ENCODE peak calls at places on chromosome 10, in six cellular contexts. K, P, S, A, M and E are unnamed samples.

GRCh38 chr10:96124230-96125141 is 5.6 kb upstream of the ZNF518A start:
- DNase-seq in M (peak; percentile 46), K (no peak), A (peak; percentile 50), P (peak; percentile 74), S (peak; percentile 50), E (no peak)

GRCh38 chr10:110005716-110006115 is 2.1 kb upstream of the ADD3 start:
- DNase-seq in M (no peak), K (no peak), S (no peak), P (peak; percentile 84), A (no peak), E (no peak)

GRCh38 chr10:131832056-131832685 is 68.6 kb upstream of the PPP2R2D start:
- DNase-seq in S (no peak), P (no peak), M (no peak), K (no peak), A (no peak), E (no peak)

GRCh38 chr10:112985701-112986510 is 35.9 kb downstream of the TCF7L2 start:
- DNase-seq in M (no peak), A (no peak), S (no peak), P (peak; percentile 51), K (no peak), E (no peak)

GRCh38 chr10:110701618-110701971 is 57.5 kb downstream of the RBM20 start:
- DNase-seq in S (no peak), P (no peak), K (no peak), A (no peak), M (no peak), E (no peak)

GRCh38 chr10:110076559-110077318 is 69.0 kb downstream of the ADD3 start:
- DNase-seq in S (peak; percentile 28), K (peak; percentile 20), M (peak; percentile 57), A (peak; percentile 59), P (peak; percentile 99), E (no peak)

GRCh38 chr10:11180228-11180627 is 162.6 kb downstream of the CELF2 start:
- DNase-seq in K (no peak), A (no peak), S (no peak), M (no peak), P (no peak), E (peak; percentile 59)

GRCh38 chr10:118754132-118754555 is 626 bp downstream of the CACUL1 start:
- DNase-seq in A (peak; percentile 56), P (peak; percentile 35), K (no peak), S (peak; percentile 56), M (peak; percentile 66), E (no peak)

GRCh38 chr10:60954045-60954444 is 10.1 kb upstream of the RHOBTB1 start:
- DNase-seq in S (no peak), K (no peak), P (no peak), A (no peak), M (no peak), E (no peak)

GRCh38 chr10:102832987-102833386 is 4.2 kb downstream of the CYP17A1 start:
- DNase-seq in S (no peak), M (no peak), K (no peak), A (no peak), P (no peak), E (no peak)

GRCh38 chr10:82256275-82256674 is 381.3 kb downstream of the NRG3 start:
- DNase-seq in K (no peak), P (no peak), A (no peak), M (no peak), S (no peak), E (no peak)

GRCh38 chr10:51892965-51893658 is 193.7 kb upstream of the CSTF2T start:
- DNase-seq in P (peak; percentile 31), K (no peak), M (no peak), A (no peak), S (no peak), E (no peak)
- TF ChIP-seq CTCF in P (peak; percentile 30), K (no peak), M (no peak), A (no peak), S (peak; percentile 42), E (peak; percentile 50)

GRCh38 chr10:79390057-79390456 is 42.8 kb downstream of the PPIF start:
- DNase-seq in P (no peak), A (no peak), S (no peak), M (no peak), K (no peak), E (no peak)

GRCh38 chr10:79387466-79387973 is 40.3 kb downstream of the PPIF start:
- DNase-seq in M (no peak), A (no peak), K (no peak), S (no peak), P (no peak), E (peak; percentile 59)

GRCh38 chr10:79386637-79387465 is 39.6 kb downstream of the PPIF start:
- DNase-seq in P (no peak), M (no peak), A (peak; percentile 26), S (no peak), K (no peak), E (peak; percentile 75)

GRCh38 chr10:79385804-79386531 is 38.7 kb downstream of the PPIF start:
- DNase-seq in K (no peak), A (peak; percentile 27), M (no peak), S (no peak), P (no peak), E (peak; percentile 84)

DNA sequence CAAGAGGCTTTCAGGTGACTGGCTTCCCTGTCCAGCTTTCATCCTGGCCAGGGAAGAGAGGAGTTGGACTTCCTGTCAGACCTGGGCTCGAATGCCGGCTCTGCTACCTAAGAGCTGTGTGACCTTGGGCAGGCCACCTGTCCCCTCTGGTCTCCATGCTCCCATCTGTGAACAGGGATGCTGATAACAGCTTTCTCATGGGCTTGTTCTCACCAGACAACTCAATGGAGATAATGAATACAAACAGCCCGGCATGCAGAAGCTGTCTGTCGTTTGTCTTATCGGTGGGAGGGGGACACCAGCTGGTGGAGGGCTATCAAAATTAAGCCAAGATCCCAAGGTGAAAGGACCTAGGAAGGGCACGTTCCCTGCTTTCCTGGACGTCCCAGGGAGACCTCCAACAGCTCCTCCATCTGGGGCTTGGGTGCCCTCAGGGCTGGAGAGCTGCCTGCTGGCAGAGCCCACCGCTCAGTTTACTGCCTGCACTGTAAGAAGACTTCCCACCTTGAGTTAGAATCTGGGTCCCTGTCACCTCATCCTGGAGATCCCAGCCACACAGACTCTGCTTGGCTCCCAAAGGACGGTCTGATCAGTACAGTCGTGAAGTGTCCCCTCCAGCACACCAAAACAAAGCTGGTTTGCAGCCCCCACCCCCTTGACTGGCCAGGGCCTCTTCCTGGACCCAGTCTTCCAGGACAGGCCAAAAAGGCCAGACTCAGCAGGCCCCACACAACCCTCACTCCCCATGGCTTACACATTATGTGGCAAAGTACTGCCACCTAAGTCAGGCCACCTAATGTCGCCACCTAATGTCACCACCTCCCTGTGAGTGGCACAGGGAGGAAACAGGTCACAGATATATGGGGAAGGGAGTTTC is 40.9 kb downstream of the PPIF start:
- DNase-seq in S (no peak), K (no peak), M (no peak), P (no peak), A (peak; percentile 24), E (peak; percentile 63)
- TF ChIP-seq CTCF in S (no peak), K (no peak), M (no peak), P (no peak), A (no peak), E (no peak)

GRCh38 chr10:89857399-89857798 is 156.0 kb downstream of the KIF20B start:
- DNase-seq in K (no peak), M (no peak), S (no peak), A (no peak), P (no peak), E (no peak)

GRCh38 chr10:89853796-89854195 is 152.4 kb downstream of the KIF20B start:
- DNase-seq in S (no peak), K (no peak), A (no peak), M (no peak), P (no peak), E (no peak)

GRCh38 chr10:89852872-89853271 is 151.5 kb downstream of the KIF20B start:
- DNase-seq in K (no peak), S (no peak), P (no peak), A (no peak), M (no peak), E (no peak)
- TF ChIP-seq CTCF in K (no peak), S (no peak), P (no peak), A (no peak), M (no peak), E (no peak)

GRCh38 chr10:74282151-74282852 is 131.3 kb downstream of the ADK start:
- DNase-seq in A (no peak), P (peak; percentile 60), K (no peak), S (no peak), M (no peak), E (no peak)
- TF ChIP-seq CTCF in A (no peak), P (no peak), K (no peak), S (no peak), M (no peak), E (no peak)

DNA sequence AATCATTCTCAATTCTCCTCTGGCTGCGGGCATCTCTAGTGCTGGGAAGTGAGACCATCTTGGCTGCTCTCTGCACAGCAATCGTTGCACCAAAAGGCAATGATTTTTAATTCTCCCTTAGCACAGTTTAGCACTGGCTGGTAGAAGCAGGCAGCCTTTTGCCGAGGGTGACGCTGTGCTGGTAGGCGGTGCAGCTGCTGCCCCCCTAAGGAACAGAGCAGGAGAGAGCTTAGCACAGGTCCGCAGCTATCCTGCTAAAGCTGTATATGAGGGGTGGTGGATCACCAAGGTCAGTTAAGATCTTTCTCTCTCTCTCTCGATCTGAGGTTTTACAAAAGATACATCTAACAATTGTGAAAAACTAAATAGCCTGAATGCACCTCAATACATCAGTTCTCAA is 390.1 kb downstream of the GATA3 start:
- DNase-seq in M (no peak), P (peak; percentile 37), S (peak; percentile 37), K (no peak), A (no peak), E (no peak)
- TF ChIP-seq CTCF in M (no peak), P (peak; percentile 35), S (peak; percentile 28), K (no peak), A (no peak), E (no peak)